ENCODE peak calls at places on chromosome 7, in five cellular contexts. One of them, this sample, is unnamed.

GRCh38 chr7:96887426-96887825 is 117.9 kb upstream of the DLX6 start:
- DNase-seq in transverse colon: no peak
- DNase-seq in HCT116: no peak
- DNase-seq in breast epithelium: no peak
- DNase-seq in spleen: no peak
- DNase-seq in this sample: no peak

GRCh38 chr7:30168800-30169584 is 34.2 kb downstream of the MTURN start:
- DNase-seq in transverse colon: no peak
- DNase-seq in HCT116: no peak
- DNase-seq in breast epithelium: no peak
- DNase-seq in spleen: no peak
- DNase-seq in this sample: no peak

GRCh38 chr7:131690446-131690845 is 134.0 kb upstream of the PODXL start:
- DNase-seq in transverse colon: no peak
- DNase-seq in HCT116: no peak
- DNase-seq in breast epithelium: no peak
- DNase-seq in spleen: no peak
- DNase-seq in this sample: no peak

GRCh38 chr7:21013765-21014502 is 227.2 kb upstream of the SP8 start:
- DNase-seq in transverse colon: no peak
- DNase-seq in HCT116: no peak
- DNase-seq in breast epithelium: no peak
- DNase-seq in spleen: no peak
- DNase-seq in this sample: no peak

GRCh38 chr7:24831240-24831639 is 74.0 kb upstream of the GSDME start:
- DNase-seq in transverse colon: no peak
- DNase-seq in HCT116: no peak
- DNase-seq in breast epithelium: no peak
- DNase-seq in spleen: no peak
- DNase-seq in this sample: no peak

GRCh38 chr7:103764887-103765286 is 224.6 kb downstream of the RELN start:
- DNase-seq in transverse colon: no peak
- DNase-seq in HCT116: no peak
- DNase-seq in breast epithelium: no peak
- DNase-seq in spleen: no peak
- DNase-seq in this sample: no peak

GRCh38 chr7:70036695-70037094 is 438.4 kb downstream of the AUTS2 start:
- DNase-seq in transverse colon: no peak
- DNase-seq in HCT116: no peak
- DNase-seq in breast epithelium: no peak
- DNase-seq in spleen: no peak
- DNase-seq in this sample: no peak

GRCh38 chr7:141073641-141074161 is at the start of gene TMEM178B:
- DNase-seq in transverse colon: no peak
- DNase-seq in HCT116: no peak
- DNase-seq in breast epithelium: no peak
- DNase-seq in spleen: no peak
- DNase-seq in this sample: peak; percentile 27

GRCh38 chr7:112495820-112496462 is 15.2 kb downstream of the LSMEM1 start:
- DNase-seq in transverse colon: peak; percentile 61
- DNase-seq in HCT116: peak; percentile 65
- DNase-seq in breast epithelium: peak; percentile 62
- DNase-seq in spleen: no peak
- DNase-seq in this sample: peak; percentile 41

GRCh38 chr7:129831424-129832058 is 121.2 kb downstream of the UBE2H start:
- DNase-seq in transverse colon: no peak
- DNase-seq in HCT116: peak; percentile 89
- DNase-seq in breast epithelium: no peak
- DNase-seq in spleen: no peak
- DNase-seq in this sample: peak; percentile 76

GRCh38 chr7:143145-143751 is 49.1 kb upstream of the FAM20C start:
- DNase-seq in transverse colon: no peak
- DNase-seq in HCT116: no peak
- DNase-seq in breast epithelium: no peak
- DNase-seq in spleen: no peak
- DNase-seq in this sample: no peak

GRCh38 chr7:144454-144826 is 47.9 kb upstream of the FAM20C start:
- DNase-seq in transverse colon: no peak
- DNase-seq in HCT116: no peak
- DNase-seq in breast epithelium: no peak
- DNase-seq in spleen: no peak
- DNase-seq in this sample: no peak

GRCh38 chr7:143811-144453 is 48.4 kb upstream of the FAM20C start:
- DNase-seq in transverse colon: no peak
- DNase-seq in HCT116: no peak
- DNase-seq in breast epithelium: no peak
- DNase-seq in spleen: no peak
- DNase-seq in this sample: no peak

GRCh38 chr7:140996-141395 is 51.4 kb upstream of the FAM20C start:
- DNase-seq in transverse colon: no peak
- DNase-seq in HCT116: no peak
- DNase-seq in breast epithelium: no peak
- DNase-seq in spleen: no peak
- DNase-seq in this sample: no peak

DNA sequence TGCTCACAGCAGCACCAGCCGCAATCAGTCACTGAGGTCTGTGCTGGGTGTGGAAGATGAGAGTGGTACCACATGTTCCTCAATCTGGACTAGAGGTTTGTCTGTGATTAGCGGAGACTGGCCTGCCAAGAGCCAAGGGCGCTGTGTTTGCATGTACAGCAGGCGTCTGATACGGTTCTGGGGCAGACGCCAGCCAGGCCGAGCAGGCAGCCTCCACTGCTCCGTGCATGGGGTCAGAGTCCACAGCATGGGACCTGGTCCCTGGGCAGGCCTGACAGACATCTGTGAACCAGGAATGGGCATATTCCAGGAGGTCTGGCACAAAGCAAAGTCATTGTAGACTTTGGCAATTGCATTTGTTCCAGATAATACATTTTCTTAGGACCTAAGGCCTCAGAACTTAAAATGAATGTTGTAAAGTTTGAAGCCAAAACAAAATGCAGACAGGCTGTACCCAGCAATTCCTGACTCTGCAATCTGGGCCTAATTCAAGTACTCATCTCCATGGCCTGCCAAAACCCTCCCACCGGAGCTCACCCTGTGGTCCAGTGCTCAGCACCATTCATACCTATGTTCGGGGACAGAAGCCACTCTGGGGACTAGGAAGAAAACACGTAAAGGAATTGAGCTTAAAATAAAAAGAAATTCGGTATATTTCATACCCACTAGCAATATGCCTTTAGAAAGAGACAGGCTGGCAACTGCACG is 50.0 kb upstream of the FAM20C start:
- DNase-seq in transverse colon: peak; percentile 81
- DNase-seq in HCT116: no peak
- DNase-seq in breast epithelium: no peak
- DNase-seq in spleen: no peak
- DNase-seq in this sample: no peak
- TF ChIP-seq POLR2A in transverse colon: no peak
- TF ChIP-seq POLR2A in HCT116: no peak
- TF ChIP-seq POLR2A in breast epithelium: no peak
- TF ChIP-seq POLR2A in spleen: no peak
- TF ChIP-seq POLR2A in this sample: no peak

DNA sequence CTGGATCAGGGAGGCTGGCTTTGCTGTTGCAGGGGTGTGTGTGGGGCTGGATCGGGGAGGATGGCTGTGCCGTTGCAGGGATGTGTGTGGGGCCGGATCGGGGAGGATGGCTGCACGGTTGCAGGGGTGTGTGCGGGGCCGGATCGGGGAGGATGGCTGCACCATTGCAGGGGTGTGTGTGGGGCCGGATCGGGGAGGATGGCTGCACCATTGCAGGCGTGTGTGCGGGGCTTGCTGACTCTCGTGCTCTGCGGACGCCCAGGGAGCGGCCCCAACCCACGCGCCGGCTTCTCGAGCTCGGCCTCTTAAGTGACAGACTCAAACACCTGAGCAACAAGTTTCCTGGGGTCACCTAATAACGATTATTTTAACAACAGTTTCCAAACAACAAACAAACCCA is 518.2 kb downstream of the DNAJB6 start:
- DNase-seq in transverse colon: no peak
- DNase-seq in HCT116: no peak
- DNase-seq in breast epithelium: no peak
- DNase-seq in spleen: peak; percentile 76
- DNase-seq in this sample: no peak
- H3K4me1 ChIP-seq in transverse colon: peaks cover 4% of the 10 kb centered on the region
- H3K4me1 ChIP-seq in HCT116: no peaks in the 10 kb centered on the region
- H3K4me1 ChIP-seq in breast epithelium: no peaks in the 10 kb centered on the region
- H3K4me1 ChIP-seq in spleen: peaks cover 39% of the 10 kb centered on the region
- H3K4me1 ChIP-seq in this sample: no peaks in the 10 kb centered on the region

GRCh38 chr7:77627307-77627671 is 69.0 kb upstream of the RSBN1L start:
- DNase-seq in transverse colon: no peak
- DNase-seq in HCT116: no peak
- DNase-seq in breast epithelium: no peak
- DNase-seq in spleen: no peak
- DNase-seq in this sample: no peak

GRCh38 chr7:77631820-77632219 is 64.4 kb upstream of the RSBN1L start:
- DNase-seq in transverse colon: no peak
- DNase-seq in HCT116: no peak
- DNase-seq in breast epithelium: no peak
- DNase-seq in spleen: no peak
- DNase-seq in this sample: no peak

GRCh38 chr7:77629797-77630196 is 66.5 kb upstream of the RSBN1L start:
- DNase-seq in transverse colon: no peak
- DNase-seq in HCT116: no peak
- DNase-seq in breast epithelium: no peak
- DNase-seq in spleen: no peak
- DNase-seq in this sample: no peak

DNA sequence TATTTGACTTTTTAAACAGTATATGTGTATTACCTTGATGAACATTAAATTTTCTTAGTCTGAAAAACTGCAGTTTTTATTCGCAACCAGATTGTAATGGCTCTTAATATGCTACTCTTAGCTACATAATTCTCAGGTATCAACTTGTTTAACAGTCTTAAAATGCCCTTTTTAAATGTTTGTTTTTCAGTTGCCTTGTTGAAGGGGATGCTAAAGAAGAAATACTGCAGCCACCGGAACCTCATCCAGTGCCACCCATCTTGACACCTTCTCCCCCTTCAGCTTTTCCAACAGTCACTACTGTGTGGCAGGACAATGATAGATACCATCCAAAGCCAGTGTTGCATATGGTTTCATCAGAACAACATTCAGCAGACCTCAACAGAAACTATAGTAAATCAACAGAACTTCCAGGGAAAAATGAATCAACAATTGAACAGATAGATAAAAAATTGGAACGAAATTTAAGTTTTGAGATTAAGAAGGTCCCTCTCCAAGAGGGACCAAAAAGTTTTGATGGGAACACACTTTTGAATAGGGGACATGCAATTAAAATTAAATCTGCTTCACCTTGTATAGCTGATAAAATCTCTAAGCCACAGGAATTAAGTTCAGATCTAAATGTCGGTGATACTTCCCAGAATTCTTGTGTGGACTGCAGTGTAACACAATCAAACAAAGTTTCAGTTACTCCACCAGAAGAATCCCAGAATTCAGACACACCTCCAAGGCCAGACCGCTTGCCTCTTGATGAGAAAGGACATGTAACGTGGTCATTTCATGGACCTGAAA is 69.5 kb upstream of the RSBN1L start:
- DNase-seq in transverse colon: no peak
- DNase-seq in HCT116: no peak
- DNase-seq in breast epithelium: no peak
- DNase-seq in spleen: no peak
- DNase-seq in this sample: no peak
- H3K27ac ChIP-seq in transverse colon: no peak overlapping the region
- H3K27ac ChIP-seq in HCT116: no peak overlapping the region
- H3K27ac ChIP-seq in breast epithelium: no peak overlapping the region
- H3K27ac ChIP-seq in spleen: no peak overlapping the region
- H3K27ac ChIP-seq in this sample: peak overlapping the region; percentile 26

DNA sequence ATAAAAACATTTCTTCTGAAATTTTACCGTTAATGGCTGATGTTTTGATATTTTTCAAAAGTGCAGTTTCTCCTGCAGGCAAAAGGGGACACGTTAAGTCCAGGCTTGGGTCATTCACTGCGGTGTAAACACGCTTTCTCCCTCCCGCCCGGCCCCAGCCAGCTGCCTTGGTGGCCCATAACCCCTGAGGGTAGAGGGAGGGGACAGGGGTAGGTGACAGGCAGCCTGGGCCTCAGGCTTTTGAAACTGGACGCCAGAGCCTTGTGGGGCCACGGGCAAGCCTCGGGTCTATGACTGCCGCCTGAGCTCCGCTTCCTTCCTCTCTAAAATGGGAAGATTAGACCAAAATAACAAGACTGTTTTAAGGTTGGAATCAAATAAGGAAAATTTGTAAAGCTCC is 138.1 kb downstream of the EGFR start:
- DNase-seq in transverse colon: no peak
- DNase-seq in HCT116: no peak
- DNase-seq in breast epithelium: no peak
- DNase-seq in spleen: peak; percentile 36
- DNase-seq in this sample: no peak
- TF ChIP-seq POLR2A in transverse colon: no peak
- TF ChIP-seq POLR2A in HCT116: no peak
- TF ChIP-seq POLR2A in breast epithelium: no peak
- TF ChIP-seq POLR2A in spleen: no peak
- TF ChIP-seq POLR2A in this sample: no peak

DNA sequence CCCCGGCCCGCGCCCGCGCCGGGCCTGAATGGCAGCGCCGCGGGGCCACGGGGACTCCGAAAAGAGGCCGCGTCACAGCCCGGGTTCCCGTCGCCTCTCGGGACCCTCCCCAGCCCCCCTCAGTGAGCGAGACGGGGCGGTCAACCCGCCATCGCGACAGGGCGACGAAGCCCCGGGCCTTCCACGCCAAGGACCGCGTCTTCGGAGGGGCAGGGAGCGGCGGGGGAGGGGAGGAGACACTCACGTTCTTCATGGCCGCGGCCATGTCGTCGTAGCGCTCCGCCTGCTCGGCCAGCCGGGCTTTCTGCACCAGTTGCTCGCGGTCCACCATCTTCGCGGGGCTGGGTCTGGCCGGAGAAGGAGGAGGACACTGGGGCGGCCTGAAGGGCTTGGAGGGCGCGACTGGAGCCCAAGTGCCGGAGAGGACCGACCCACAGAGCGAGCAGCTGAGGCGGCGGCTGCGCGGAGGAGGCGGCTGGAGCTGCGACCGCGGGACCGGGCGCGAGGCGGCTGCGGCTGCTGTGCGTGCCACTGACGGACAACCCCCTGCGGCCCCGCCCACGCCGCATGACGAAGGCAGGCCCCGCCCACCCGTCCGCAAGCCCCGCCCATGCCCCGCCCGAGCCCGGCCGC is at the start of gene YWHAG:
- DNase-seq in transverse colon: peak; percentile 92
- DNase-seq in HCT116: peak; percentile 59
- DNase-seq in breast epithelium: peak; percentile 83
- DNase-seq in spleen: peak; percentile 97
- DNase-seq in this sample: peak; percentile 85
- H3K4me1 ChIP-seq in transverse colon: peaks cover 26% of the 10 kb centered on the region
- H3K4me1 ChIP-seq in HCT116: peaks cover 23% of the 10 kb centered on the region
- H3K4me1 ChIP-seq in breast epithelium: no peaks in the 10 kb centered on the region
- H3K4me1 ChIP-seq in spleen: peaks cover 61% of the 10 kb centered on the region
- H3K4me1 ChIP-seq in this sample: peaks cover 29% of the 10 kb centered on the region

GRCh38 chr7:85508642-85509429 is 322.0 kb upstream of the SEMA3D start:
- DNase-seq in transverse colon: no peak
- DNase-seq in HCT116: no peak
- DNase-seq in breast epithelium: no peak
- DNase-seq in spleen: no peak
- DNase-seq in this sample: no peak
- H3K27ac ChIP-seq in transverse colon: no peak overlapping the region
- H3K27ac ChIP-seq in HCT116: no peak overlapping the region
- H3K27ac ChIP-seq in breast epithelium: no peak overlapping the region
- H3K27ac ChIP-seq in spleen: no peak overlapping the region
- H3K27ac ChIP-seq in this sample: no peak overlapping the region

GRCh38 chr7:27188666-27189559 is 3.9 kb upstream of the HOXA11 start:
- DNase-seq in transverse colon: peak; percentile 78
- DNase-seq in HCT116: no peak
- DNase-seq in breast epithelium: no peak
- DNase-seq in spleen: no peak
- DNase-seq in this sample: no peak
- TF ChIP-seq POLR2A in transverse colon: peak; percentile 84
- TF ChIP-seq POLR2A in HCT116: no peak
- TF ChIP-seq POLR2A in breast epithelium: no peak
- TF ChIP-seq POLR2A in spleen: no peak
- TF ChIP-seq POLR2A in this sample: no peak

This sample was measured in thyroid gland.